ENCODE peak calls at places on chromosomes 6 and 20, in six cellular contexts. K, N, A, P, B and H are unnamed samples.

GRCh38 chr20:13009682-13010406 is 1.1 kb downstream of the SPTLC3 start:
- DNase-seq in N (peak), B (no peak), P (no peak), K (peak), A (no peak), H (no peak)

GRCh38 chr6:27986928-27987725 is 30.1 kb downstream of the OR2B6 start:
- DNase-seq in B (no peak), N (peak), K (no peak), A (no peak), P (no peak), H (no peak)

GRCh38 chr6:129866688-129867087 is 5.6 kb upstream of the TMEM244 start:
- DNase-seq in B (no peak), K (no peak), P (no peak), N (no peak), A (no peak), H (no peak)

GRCh38 chr6:107697682-107698081 is 126.4 kb downstream of the SCML4 start:
- DNase-seq in A (no peak), P (no peak), B (no peak), K (no peak), N (peak), H (no peak)

GRCh38 chr6:73521351-73522254 is 771 bp upstream of the EEF1A1 start:
- DNase-seq in N (peak), B (peak), P (peak), A (no peak), K (no peak), H (peak)

GRCh38 chr6:45116714-45117410 is 211.3 kb upstream of the RUNX2 start:
- DNase-seq in P (no peak), N (peak), A (no peak), B (no peak), K (no peak), H (no peak)

GRCh38 chr20:3223937-3224680 is 14.8 kb downstream of the ITPA start:
- DNase-seq in B (no peak), A (no peak), P (no peak), N (no peak), K (no peak), H (peak)

GRCh38 chr6:113288409-113288808 is 568.7 kb upstream of the MARCKS start:
- DNase-seq in A (no peak), B (no peak), N (no peak), P (no peak), K (no peak), H (no peak)

GRCh38 chr6:37303891-37304503 is 46.1 kb upstream of the TMEM217 start:
- DNase-seq in N (peak), P (no peak), A (no peak), B (no peak), K (no peak), H (no peak)

GRCh38 chr6:42104095-42104806 is 38.2 kb downstream of the C6orf132 start:
- DNase-seq in K (peak), N (peak), A (peak), B (no peak), P (peak), H (peak)